ENCODE peak calls at places on chromosomes 12 and 14, in ten cellular contexts. K is cardiac muscle cell; A is psoas muscle; Q is aorta; S is lower lobe of right lung; B is hepatocyte; J is CD4-positive, alpha-beta T cell; N is tibial nerve; L is colonic mucosa; U is MM.1S. C is an unnamed sample.
A peak's percentile ranks its signal among the peaks of the same experiment; 100 is the strongest.

GRCh38 chr14:106436310-106436905 is 910.0 kb downstream of the TMEM121 start:
- DNase-seq in K (no peak), A (no peak), Q (peak; percentile 69), S (peak; percentile 59), B (no peak), J (peak; percentile 66), N (no peak), L (peak; percentile 51), U (peak; percentile 51), C (no peak)

GRCh38 chr14:68789002-68789797 is 3.7 kb downstream of the ZFP36L1 start:
- DNase-seq in K (peak; percentile 64), A (peak; percentile 92), Q (peak; percentile 92), S (peak; percentile 91), B (peak; percentile 85), J (peak; percentile 87), N (peak; percentile 71), L (peak; percentile 89), U (no peak), C (peak; percentile 80)

GRCh38 chr12:69440016-69440415 is 30.2 kb upstream of the FRS2 start:
- DNase-seq in K (no peak), A (no peak), Q (no peak), S (no peak), B (no peak), J (no peak), N (no peak), L (no peak), U (no peak), C (no peak)

GRCh38 chr14:74292061-74292460 is 10.7 kb downstream of the ABCD4 start:
- DNase-seq in K (no peak), A (no peak), Q (no peak), S (no peak), B (no peak), J (no peak), N (no peak), L (no peak), U (no peak), C (no peak)

GRCh38 chr12:57051011-57051410 is 1.1 kb upstream of the MYO1A start:
- DNase-seq in K (no peak), A (no peak), Q (no peak), S (no peak), B (no peak), J (no peak), N (no peak), L (no peak), U (no peak), C (no peak)

GRCh38 chr12:20629414-20630156 is 65.5 kb upstream of the SLCO1C1 start:
- DNase-seq in K (no peak), A (no peak), Q (peak; percentile 63), S (no peak), B (peak; percentile 59), J (no peak), N (no peak), L (peak; percentile 58), U (peak; percentile 73), C (no peak)

GRCh38 chr14:95356245-95356850 is 36.6 kb upstream of the CLMN start:
- DNase-seq in K (peak; percentile 15), A (no peak), Q (no peak), S (no peak), B (no peak), J (no peak), N (no peak), L (no peak), U (no peak), C (no peak)

GRCh38 chr14:72948481-72949138 is 22.3 kb downstream of the DCAF4 start:
- DNase-seq in K (peak; percentile 78), A (peak; percentile 75), Q (peak; percentile 77), S (peak; percentile 67), B (peak; percentile 79), J (peak; percentile 51), N (peak; percentile 69), L (peak; percentile 73), U (peak; percentile 24), C (peak; percentile 66)

GRCh38 chr12:90548595-90548994 is 406.4 kb downstream of the CCER1 start:
- DNase-seq in K (no peak), A (no peak), Q (no peak), S (no peak), B (no peak), J (no peak), N (no peak), L (no peak), U (no peak), C (no peak)

GRCh38 chr14:64763801-64764511 is 59.7 kb downstream of the PLEKHG3 start:
- DNase-seq in K (no peak), A (no peak), Q (no peak), S (peak; percentile 40), B (peak; percentile 40), J (no peak), N (no peak), L (no peak), U (no peak), C (peak; percentile 52)

GRCh38 chr12:23564454-23564853 is 385.0 kb downstream of the SOX5 start:
- DNase-seq in K (no peak), A (no peak), Q (no peak), S (no peak), B (no peak), J (no peak), N (no peak), L (no peak), U (no peak), C (no peak)

GRCh38 chr12:17982556-17982955 is 107.4 kb downstream of the RERGL start:
- DNase-seq in K (no peak), A (no peak), Q (no peak), S (no peak), B (no peak), J (no peak), N (no peak), L (no peak), U (no peak), C (no peak)

GRCh38 chr14:105733081-105734065 is 207.0 kb downstream of the TMEM121 start:
- DNase-seq in K (no peak), A (no peak), Q (no peak), S (no peak), B (no peak), J (no peak), N (no peak), L (no peak), U (no peak), C (no peak)

GRCh38 chr14:38808734-38809455 is 294.1 kb downstream of the SEC23A start:
- DNase-seq in K (no peak), A (no peak), Q (no peak), S (no peak), B (peak; percentile 55), J (no peak), N (no peak), L (peak; percentile 89), U (no peak), C (no peak)

GRCh38 chr12:80858356-80858755 is 79.4 kb downstream of the LIN7A start:
- DNase-seq in K (no peak), A (no peak), Q (no peak), S (no peak), B (no peak), J (no peak), N (no peak), L (no peak), U (no peak), C (no peak)

GRCh38 chr12:128747441-128747840 is 76.3 kb downstream of the SLC15A4 start:
- DNase-seq in K (no peak), A (no peak), Q (no peak), S (no peak), B (no peak), J (no peak), N (no peak), L (no peak), U (no peak), C (no peak)

GRCh38 chr12:40870981-40871380 is 178.7 kb downstream of the CNTN1 start:
- DNase-seq in K (no peak), A (no peak), Q (no peak), S (no peak), B (no peak), J (no peak), N (no peak), L (no peak), U (no peak), C (no peak)
- H3K27ac ChIP-seq in K (no peak overlapping the region), A (no peak overlapping the region), Q (no peak overlapping the region), S (no peak overlapping the region), B (no peak overlapping the region), J (no peak overlapping the region), N (no peak overlapping the region), L (no peak overlapping the region), U (no peak overlapping the region), C (peak overlapping the region; percentile 65)

DNA sequence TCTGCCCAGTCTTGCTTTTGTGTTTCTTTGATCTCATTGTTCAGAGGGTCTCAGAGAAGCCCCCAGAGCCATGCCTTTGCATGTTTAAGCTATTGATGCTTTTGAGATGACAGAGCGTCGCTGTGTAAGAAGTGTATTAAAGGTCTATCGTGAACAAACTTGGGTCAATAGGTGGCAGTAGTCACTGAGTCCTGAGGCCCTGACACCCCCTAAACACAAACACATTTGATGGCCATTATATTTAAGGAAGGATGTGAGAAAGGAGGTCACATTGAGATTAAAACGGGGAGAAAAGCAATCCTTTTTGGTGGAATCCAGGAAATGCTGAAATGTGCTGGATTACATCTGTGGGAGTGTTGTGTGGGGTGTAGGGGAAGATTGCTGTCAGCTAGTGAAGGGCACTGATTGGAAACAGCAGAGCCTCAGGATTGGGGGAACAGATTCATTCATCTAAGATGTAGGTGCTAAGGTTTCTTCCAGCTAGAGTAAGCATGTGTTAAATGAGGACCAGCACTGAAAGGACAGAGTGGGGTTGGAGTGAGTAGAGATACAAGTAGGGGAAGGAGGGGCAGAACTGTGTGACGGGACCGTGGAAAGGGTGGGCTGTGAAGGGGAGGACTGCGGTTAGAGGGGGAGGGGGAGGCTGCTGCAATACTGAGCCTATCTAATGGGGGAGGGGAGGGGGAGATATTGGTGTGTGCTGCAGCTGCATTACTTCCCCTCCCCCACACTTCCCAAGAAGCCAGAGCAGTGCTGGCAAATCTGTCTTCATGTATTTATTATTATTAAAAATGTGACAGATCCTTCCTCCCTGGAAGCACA is 12.7 kb downstream of the NGDN start:
- DNase-seq in K (no peak), A (no peak), Q (no peak), S (no peak), B (no peak), J (no peak), N (no peak), L (no peak), U (no peak), C (no peak)
- H3K27me3 ChIP-seq in K (no peaks in the 10 kb centered on the region), A (no peaks in the 10 kb centered on the region), Q (no peaks in the 10 kb centered on the region), S (no peaks in the 10 kb centered on the region), B (no peaks in the 10 kb centered on the region), J (no peaks in the 10 kb centered on the region), N (no peaks in the 10 kb centered on the region), L (no peaks in the 10 kb centered on the region), U (no peaks in the 10 kb centered on the region), C (no peaks in the 10 kb centered on the region)

DNA sequence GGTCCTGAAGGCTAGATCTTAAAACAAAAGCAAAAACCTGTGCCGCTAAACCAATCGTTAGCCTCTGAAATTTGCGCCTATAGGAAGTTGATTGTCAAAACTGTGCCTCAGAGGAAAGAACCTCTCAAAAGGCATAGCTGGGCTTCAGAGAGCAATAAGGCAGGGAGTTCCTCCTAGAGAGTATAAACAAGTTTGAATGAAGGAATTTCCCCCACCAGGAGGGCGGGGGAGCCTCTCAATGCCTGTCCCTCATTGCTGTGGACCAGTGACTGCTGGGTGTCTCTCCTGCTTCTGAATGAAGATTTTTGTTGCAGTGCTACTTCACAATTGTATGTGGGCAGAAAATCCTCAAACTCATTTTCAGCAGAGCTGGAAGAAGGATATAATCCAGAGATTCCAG is 88.6 kb downstream of the KCNK10 start:
- DNase-seq in K (no peak), A (no peak), Q (no peak), S (no peak), B (no peak), J (no peak), N (no peak), L (no peak), U (no peak), C (no peak)
- H3K27ac ChIP-seq in K (no peak overlapping the region), A (no peak overlapping the region), Q (no peak overlapping the region), S (no peak overlapping the region), B (no peak overlapping the region), J (no peak overlapping the region), N (no peak overlapping the region), L (no peak overlapping the region), U (no peak overlapping the region), C (no peak overlapping the region)

GRCh38 chr12:108090107-108090899 is 38.8 kb upstream of the WSCD2 start:
- DNase-seq in K (no peak), A (no peak), Q (no peak), S (no peak), B (no peak), J (no peak), N (no peak), L (no peak), U (no peak), C (no peak)
- H3K27me3 ChIP-seq in K (no peaks in the 10 kb centered on the region), A (no peaks in the 10 kb centered on the region), Q (no peaks in the 10 kb centered on the region), S (peaks cover 22% of the 10 kb centered on the region), B (peaks cover 5% of the 10 kb centered on the region), J (peaks cover 4% of the 10 kb centered on the region), N (no peaks in the 10 kb centered on the region), L (no peaks in the 10 kb centered on the region), U (no peaks in the 10 kb centered on the region), C (no peaks in the 10 kb centered on the region)

C was measured in dorsolateral prefrontal cortex.